ENCODE peak calls at places on chromosomes 3 and 15, in ten cellular contexts. One of them, this sample, is unnamed.

GRCh38 chr15:40307421-40308165 is at the start of gene PLCB2:
- DNase-seq in heart left ventricle: peak
- DNase-seq in transverse colon: peak
- DNase-seq in uterus: no peak
- DNase-seq in body of pancreas: no peak
- DNase-seq in A549: no peak
- DNase-seq in ovary: no peak
- DNase-seq in tibial nerve: no peak
- DNase-seq in upper lobe of left lung: peak
- DNase-seq in NB4: peak
- DNase-seq in this sample: no peak

GRCh38 chr3:36796896-36797295 is 32.5 kb upstream of the DCLK3 start:
- DNase-seq in heart left ventricle: no peak
- DNase-seq in transverse colon: no peak
- DNase-seq in uterus: no peak
- DNase-seq in body of pancreas: no peak
- DNase-seq in A549: peak
- DNase-seq in ovary: no peak
- DNase-seq in tibial nerve: no peak
- DNase-seq in upper lobe of left lung: no peak
- DNase-seq in NB4: no peak
- DNase-seq in this sample: no peak

GRCh38 chr3:25259871-25260270 is 168.2 kb upstream of the RARB start:
- DNase-seq in heart left ventricle: no peak
- DNase-seq in transverse colon: no peak
- DNase-seq in uterus: no peak
- DNase-seq in body of pancreas: no peak
- DNase-seq in A549: no peak
- DNase-seq in ovary: no peak
- DNase-seq in tibial nerve: no peak
- DNase-seq in upper lobe of left lung: no peak
- DNase-seq in NB4: no peak
- DNase-seq in this sample: no peak

GRCh38 chr3:155548194-155548593 is 196.7 kb downstream of the PLCH1 start:
- DNase-seq in heart left ventricle: no peak
- DNase-seq in transverse colon: no peak
- DNase-seq in uterus: no peak
- DNase-seq in body of pancreas: no peak
- DNase-seq in A549: peak
- DNase-seq in ovary: no peak
- DNase-seq in tibial nerve: no peak
- DNase-seq in upper lobe of left lung: no peak
- DNase-seq in NB4: no peak
- DNase-seq in this sample: no peak

GRCh38 chr3:36075491-36075890 is 304.8 kb upstream of the STAC start:
- DNase-seq in heart left ventricle: no peak
- DNase-seq in transverse colon: no peak
- DNase-seq in uterus: no peak
- DNase-seq in body of pancreas: no peak
- DNase-seq in A549: no peak
- DNase-seq in ovary: no peak
- DNase-seq in tibial nerve: no peak
- DNase-seq in upper lobe of left lung: no peak
- DNase-seq in NB4: no peak
- DNase-seq in this sample: no peak

GRCh38 chr3:10941972-10942371 is 50.6 kb upstream of the SLC6A1 start:
- DNase-seq in heart left ventricle: no peak
- DNase-seq in transverse colon: no peak
- DNase-seq in uterus: no peak
- DNase-seq in body of pancreas: no peak
- DNase-seq in A549: no peak
- DNase-seq in ovary: no peak
- DNase-seq in tibial nerve: no peak
- DNase-seq in upper lobe of left lung: no peak
- DNase-seq in NB4: peak
- DNase-seq in this sample: peak

GRCh38 chr3:24725514-24726255 is 231.0 kb upstream of the THRB start:
- DNase-seq in heart left ventricle: no peak
- DNase-seq in transverse colon: no peak
- DNase-seq in uterus: no peak
- DNase-seq in body of pancreas: no peak
- DNase-seq in A549: no peak
- DNase-seq in ovary: no peak
- DNase-seq in tibial nerve: no peak
- DNase-seq in upper lobe of left lung: no peak
- DNase-seq in NB4: no peak
- DNase-seq in this sample: no peak

GRCh38 chr3:126261037-126261436 is 80.7 kb upstream of the ALDH1L1 start:
- DNase-seq in heart left ventricle: no peak
- DNase-seq in transverse colon: peak
- DNase-seq in uterus: peak
- DNase-seq in body of pancreas: peak
- DNase-seq in A549: no peak
- DNase-seq in ovary: peak
- DNase-seq in tibial nerve: peak
- DNase-seq in upper lobe of left lung: peak
- DNase-seq in NB4: peak
- DNase-seq in this sample: peak

GRCh38 chr15:40590635-40591105 is 3.4 kb upstream of the KNL1 start:
- DNase-seq in heart left ventricle: no peak
- DNase-seq in transverse colon: no peak
- DNase-seq in uterus: no peak
- DNase-seq in body of pancreas: no peak
- DNase-seq in A549: no peak
- DNase-seq in ovary: no peak
- DNase-seq in tibial nerve: no peak
- DNase-seq in upper lobe of left lung: no peak
- DNase-seq in NB4: no peak
- DNase-seq in this sample: no peak

GRCh38 chr15:77521206-77521605 is 100.5 kb downstream of the HMG20A start:
- DNase-seq in heart left ventricle: no peak
- DNase-seq in transverse colon: no peak
- DNase-seq in uterus: no peak
- DNase-seq in body of pancreas: no peak
- DNase-seq in A549: no peak
- DNase-seq in ovary: no peak
- DNase-seq in tibial nerve: no peak
- DNase-seq in upper lobe of left lung: no peak
- DNase-seq in NB4: no peak
- DNase-seq in this sample: no peak

GRCh38 chr3:190384241-190384863 is 3.6 kb upstream of the CLDN16 start:
- DNase-seq in heart left ventricle: peak
- DNase-seq in transverse colon: peak
- DNase-seq in uterus: no peak
- DNase-seq in body of pancreas: peak
- DNase-seq in A549: peak
- DNase-seq in ovary: peak
- DNase-seq in tibial nerve: no peak
- DNase-seq in upper lobe of left lung: peak
- DNase-seq in NB4: peak
- DNase-seq in this sample: no peak

GRCh38 chr3:46669191-46669999 is 24.1 kb downstream of the ALS2CL start:
- DNase-seq in heart left ventricle: peak
- DNase-seq in transverse colon: peak
- DNase-seq in uterus: peak
- DNase-seq in body of pancreas: no peak
- DNase-seq in A549: no peak
- DNase-seq in ovary: peak
- DNase-seq in tibial nerve: no peak
- DNase-seq in upper lobe of left lung: peak
- DNase-seq in NB4: no peak
- DNase-seq in this sample: no peak

GRCh38 chr3:150062492-150062891 is 91.8 kb upstream of the PFN2 start:
- DNase-seq in heart left ventricle: no peak
- DNase-seq in transverse colon: no peak
- DNase-seq in uterus: no peak
- DNase-seq in body of pancreas: no peak
- DNase-seq in A549: no peak
- DNase-seq in ovary: peak
- DNase-seq in tibial nerve: no peak
- DNase-seq in upper lobe of left lung: no peak
- DNase-seq in NB4: no peak
- DNase-seq in this sample: no peak

GRCh38 chr3:30112904-30113484 is 493.4 kb upstream of the TGFBR2 start:
- DNase-seq in heart left ventricle: no peak
- DNase-seq in transverse colon: no peak
- DNase-seq in uterus: no peak
- DNase-seq in body of pancreas: no peak
- DNase-seq in A549: peak
- DNase-seq in ovary: no peak
- DNase-seq in tibial nerve: no peak
- DNase-seq in upper lobe of left lung: no peak
- DNase-seq in NB4: peak
- DNase-seq in this sample: no peak

GRCh38 chr3:148128136-148128535 is 569.6 kb upstream of the AGTR1 start:
- DNase-seq in heart left ventricle: no peak
- DNase-seq in transverse colon: no peak
- DNase-seq in uterus: no peak
- DNase-seq in body of pancreas: no peak
- DNase-seq in A549: peak
- DNase-seq in ovary: no peak
- DNase-seq in tibial nerve: no peak
- DNase-seq in upper lobe of left lung: no peak
- DNase-seq in NB4: no peak
- DNase-seq in this sample: no peak

GRCh38 chr3:108985844-108986243 is 32.2 kb upstream of the GUCA1C start:
- DNase-seq in heart left ventricle: no peak
- DNase-seq in transverse colon: no peak
- DNase-seq in uterus: no peak
- DNase-seq in body of pancreas: no peak
- DNase-seq in A549: no peak
- DNase-seq in ovary: no peak
- DNase-seq in tibial nerve: no peak
- DNase-seq in upper lobe of left lung: no peak
- DNase-seq in NB4: no peak
- DNase-seq in this sample: no peak

GRCh38 chr3:45113625-45114050 is 32.5 kb downstream of the CDCP1 start:
- DNase-seq in heart left ventricle: peak
- DNase-seq in transverse colon: no peak
- DNase-seq in uterus: peak
- DNase-seq in body of pancreas: peak
- DNase-seq in A549: no peak
- DNase-seq in ovary: no peak
- DNase-seq in tibial nerve: no peak
- DNase-seq in upper lobe of left lung: no peak
- DNase-seq in NB4: peak
- DNase-seq in this sample: no peak

GRCh38 chr15:57079907-57080750 is 161.7 kb downstream of the TCF12 start:
- DNase-seq in heart left ventricle: no peak
- DNase-seq in transverse colon: no peak
- DNase-seq in uterus: no peak
- DNase-seq in body of pancreas: no peak
- DNase-seq in A549: no peak
- DNase-seq in ovary: no peak
- DNase-seq in tibial nerve: no peak
- DNase-seq in upper lobe of left lung: no peak
- DNase-seq in NB4: peak
- DNase-seq in this sample: no peak
- TF ChIP-seq POLR2A in heart left ventricle: no peak
- TF ChIP-seq POLR2A in transverse colon: no peak
- TF ChIP-seq POLR2A in uterus: no peak
- TF ChIP-seq POLR2A in body of pancreas: no peak
- TF ChIP-seq POLR2A in A549: no peak
- TF ChIP-seq POLR2A in ovary: no peak
- TF ChIP-seq POLR2A in tibial nerve: no peak
- TF ChIP-seq POLR2A in upper lobe of left lung: no peak
- TF ChIP-seq POLR2A in NB4: no peak
- TF ChIP-seq POLR2A in this sample: no peak

GRCh38 chr3:52671676-52672075 is 14.0 kb downstream of the PBRM1 start:
- DNase-seq in heart left ventricle: no peak
- DNase-seq in transverse colon: no peak
- DNase-seq in uterus: no peak
- DNase-seq in body of pancreas: no peak
- DNase-seq in A549: no peak
- DNase-seq in ovary: no peak
- DNase-seq in tibial nerve: no peak
- DNase-seq in upper lobe of left lung: no peak
- DNase-seq in NB4: peak
- DNase-seq in this sample: no peak
- H3K4me3 ChIP-seq in heart left ventricle: no peak
- H3K4me3 ChIP-seq in transverse colon: no peak
- H3K4me3 ChIP-seq in uterus: no peak
- H3K4me3 ChIP-seq in body of pancreas: no peak
- H3K4me3 ChIP-seq in A549: no peak
- H3K4me3 ChIP-seq in ovary: no peak
- H3K4me3 ChIP-seq in tibial nerve: no peak
- H3K4me3 ChIP-seq in upper lobe of left lung: no peak
- H3K4me3 ChIP-seq in NB4: peak
- H3K4me3 ChIP-seq in this sample: no peak

DNA sequence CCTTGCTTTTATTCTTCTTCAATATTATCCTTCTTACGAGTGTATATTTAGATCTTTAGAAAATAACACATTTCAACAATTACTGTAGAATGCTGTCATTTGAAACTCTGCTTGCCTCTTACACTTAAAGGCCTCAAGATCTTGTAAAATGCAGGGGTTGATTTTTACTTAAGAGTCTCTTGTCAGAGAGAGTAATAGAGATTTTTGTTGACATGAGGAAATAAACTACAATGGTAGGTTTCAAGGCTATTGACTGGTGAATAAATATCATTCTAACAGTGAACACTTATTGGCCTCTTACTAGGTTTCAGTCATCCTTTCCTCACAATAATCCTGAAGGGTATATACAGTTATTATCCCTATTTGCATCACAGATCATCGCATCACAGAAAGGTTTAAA is 344.6 kb downstream of the GBE1 start:
- DNase-seq in heart left ventricle: no peak
- DNase-seq in transverse colon: no peak
- DNase-seq in uterus: no peak
- DNase-seq in body of pancreas: no peak
- DNase-seq in A549: no peak
- DNase-seq in ovary: no peak
- DNase-seq in tibial nerve: no peak
- DNase-seq in upper lobe of left lung: no peak
- DNase-seq in NB4: no peak
- DNase-seq in this sample: no peak
- TF ChIP-seq CTCF in heart left ventricle: no peak
- TF ChIP-seq CTCF in transverse colon: no peak
- TF ChIP-seq CTCF in uterus: no peak
- TF ChIP-seq CTCF in body of pancreas: no peak
- TF ChIP-seq CTCF in A549: no peak
- TF ChIP-seq CTCF in ovary: no peak
- TF ChIP-seq CTCF in tibial nerve: no peak
- TF ChIP-seq CTCF in upper lobe of left lung: no peak
- TF ChIP-seq CTCF in NB4: no peak
- TF ChIP-seq CTCF in this sample: no peak

DNA sequence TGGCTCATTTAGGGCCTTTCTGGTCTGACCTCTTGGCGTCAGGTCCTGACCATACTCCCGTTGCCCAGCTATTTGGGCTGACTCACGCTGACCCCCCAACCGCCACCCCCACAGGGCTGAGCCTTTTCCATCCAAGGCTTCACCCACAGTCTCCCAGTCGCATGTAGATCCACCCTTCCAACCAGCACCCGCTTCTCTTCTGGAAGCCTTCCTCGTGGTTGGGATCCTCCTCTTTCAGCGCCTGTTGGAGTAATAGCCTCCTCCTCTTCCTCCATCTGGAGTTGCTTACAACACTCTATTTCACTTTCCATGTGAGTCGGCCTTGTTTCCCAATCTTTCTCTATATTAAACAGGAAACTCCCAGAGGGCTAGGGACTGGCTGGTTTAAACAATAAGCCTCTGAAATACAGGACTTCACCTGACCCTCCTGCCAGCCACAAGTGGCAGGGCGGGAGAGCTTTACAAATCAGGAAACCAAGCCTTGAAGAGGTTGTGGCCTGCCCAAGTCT is 2.1 kb upstream of the ALAS1 start:
- DNase-seq in heart left ventricle: no peak
- DNase-seq in transverse colon: peak
- DNase-seq in uterus: no peak
- DNase-seq in body of pancreas: no peak
- DNase-seq in A549: no peak
- DNase-seq in ovary: peak
- DNase-seq in tibial nerve: no peak
- DNase-seq in upper lobe of left lung: peak
- DNase-seq in NB4: peak
- DNase-seq in this sample: no peak
- TF ChIP-seq POLR2A in heart left ventricle: no peak
- TF ChIP-seq POLR2A in transverse colon: no peak
- TF ChIP-seq POLR2A in uterus: no peak
- TF ChIP-seq POLR2A in body of pancreas: no peak
- TF ChIP-seq POLR2A in A549: no peak
- TF ChIP-seq POLR2A in ovary: no peak
- TF ChIP-seq POLR2A in tibial nerve: no peak
- TF ChIP-seq POLR2A in upper lobe of left lung: no peak
- TF ChIP-seq POLR2A in NB4: no peak
- TF ChIP-seq POLR2A in this sample: no peak